ENCODE peak calls at places on chromosomes 7 and 10, in six cellular contexts. D, Y, F, P, S and R are unnamed samples.

GRCh38 chr10:9605231-9605630 is 1412.4 kb upstream of the CELF2 start:
- DNase-seq in D (no peak), Y (no peak), F (no peak), P (no peak), S (no peak), R (no peak)

GRCh38 chr10:60646966-60647796 is 131.1 kb upstream of the CDK1 start:
- DNase-seq in D (peak; percentile 39), Y (peak; percentile 15), F (peak; percentile 60), P (peak; percentile 19), S (no peak), R (peak; percentile 44)

GRCh38 chr10:29585488-29585976 is 49.2 kb downstream of the SVIL start:
- DNase-seq in D (no peak), Y (no peak), F (peak; percentile 76), P (no peak), S (no peak), R (no peak)

GRCh38 chr7:105866124-105866801 is 10.1 kb downstream of the ATXN7L1 start:
- DNase-seq in D (no peak), Y (no peak), F (no peak), P (no peak), S (no peak), R (no peak)

GRCh38 chr10:33721509-33721908 is 387.0 kb upstream of the NRP1 start:
- DNase-seq in D (no peak), Y (no peak), F (no peak), P (no peak), S (no peak), R (no peak)

GRCh38 chr10:110547139-110547761 is 20.2 kb upstream of the SMC3 start:
- DNase-seq in D (no peak), Y (peak; percentile 58), F (peak; percentile 55), P (no peak), S (no peak), R (peak; percentile 50)

GRCh38 chr10:47295411-47295810 is 4.6 kb upstream of the GDF10 start:
- DNase-seq in D (no peak), Y (no peak), F (no peak), P (no peak), S (no peak), R (no peak)

GRCh38 chr10:52526251-52526823 is 212.3 kb downstream of the DKK1 start:
- DNase-seq in D (no peak), Y (no peak), F (no peak), P (no peak), S (no peak), R (no peak)